ENCODE peak calls at places on chromosome 3, in four cellular contexts. X is GM12892, M is GM12891, F is transverse colon. P is an unnamed sample.

GRCh38 chr3:155766206-155766605 is 21.3 kb upstream of the PLCH1 start:
- DNase-seq in F (no peak), X (no peak), M (no peak), P (no peak)

GRCh38 chr3:4584537-4585249 is 91.5 kb downstream of the ITPR1 start:
- DNase-seq in X (no peak), M (peak; percentile 15), F (peak; percentile 15), P (no peak)

GRCh38 chr3:122786067-122786466 is 7.6 kb downstream of the HSPBAP1 start:
- DNase-seq in X (no peak), M (no peak), F (no peak), P (no peak)

GRCh38 chr3:46695177-46695961 is 1.9 kb upstream of the ALS2CL start:
- DNase-seq in F (peak; percentile 35), X (no peak), M (no peak), P (peak; percentile 39)

GRCh38 chr3:123297627-123297899 is 95.8 kb downstream of the SEC22A start:
- DNase-seq in M (no peak), X (no peak), F (no peak), P (no peak)

GRCh38 chr3:142597898-142598297 is 1.7 kb downstream of the PLS1 start:
- DNase-seq in M (no peak), F (peak; percentile 41), X (no peak), P (no peak)

GRCh38 chr3:44477312-44478030 is at the start of gene ZNF445:
- DNase-seq in M (peak; percentile 75), F (peak; percentile 82), X (peak; percentile 83), P (peak; percentile 84)

GRCh38 chr3:102488316-102488715 is 53.5 kb downstream of the ZPLD1 start:
- DNase-seq in F (no peak), X (no peak), M (no peak), P (no peak)

GRCh38 chr3:18044191-18044590 is 301.8 kb upstream of the TBC1D5 start:
- DNase-seq in X (no peak), M (no peak), F (no peak), P (no peak)

GRCh38 chr3:56826831-56827722 is 25.3 kb upstream of the ARHGEF3 start:
- DNase-seq in X (no peak), F (no peak), M (no peak), P (no peak)

GRCh38 chr3:98519351-98519750 is 3.4 kb downstream of the CLDND1 start:
- DNase-seq in X (no peak), M (no peak), F (no peak), P (no peak)

GRCh38 chr3:52798978-52799476 is 4.4 kb downstream of the ITIH3 start:
- DNase-seq in M (peak; percentile 69), F (peak; percentile 17), X (peak; percentile 66), P (peak; percentile 30)

GRCh38 chr3:107506458-107506857 is 16.3 kb upstream of the BBX start:
- DNase-seq in X (no peak), M (no peak), F (no peak), P (no peak)

GRCh38 chr3:156230291-156230900 is 110.0 kb downstream of the KCNAB1 start:
- DNase-seq in X (no peak), F (no peak), M (no peak), P (no peak)

GRCh38 chr3:108333951-108334350 is 37.6 kb downstream of the HHLA2 start:
- DNase-seq in F (no peak), X (no peak), M (no peak), P (no peak)

GRCh38 chr3:45137656-45138181 is 8.5 kb downstream of the CDCP1 start:
- DNase-seq in F (no peak), M (no peak), X (no peak), P (no peak)

GRCh38 chr3:16249336-16249735 is 15.4 kb downstream of the DPH3 start:
- DNase-seq in M (no peak), F (no peak), X (no peak), P (no peak)

GRCh38 chr3:49906004-49906860 is 2.6 kb upstream of the MST1R start:
- DNase-seq in M (peak; percentile 79), F (peak; percentile 87), X (peak; percentile 78), P (peak; percentile 77)

GRCh38 chr3:26750263-26750662 is 127.7 kb downstream of the LRRC3B start:
- DNase-seq in M (no peak), F (no peak), X (no peak), P (no peak)

GRCh38 chr3:46671541-46672348 is 21.7 kb downstream of the ALS2CL start:
- DNase-seq in F (peak; percentile 5), M (no peak), X (peak; percentile 2), P (no peak)

GRCh38 chr3:159649951-159650350 is 338.7 kb upstream of the IL12A start:
- DNase-seq in F (no peak), M (no peak), X (no peak), P (no peak)

GRCh38 chr3:104629038-104629437 is 737.7 kb upstream of the ALCAM start:
- DNase-seq in X (no peak), F (no peak), M (no peak), P (no peak)

GRCh38 chr3:50275996-50276761 is 2.7 kb upstream of the LSMEM2 start:
- DNase-seq in X (no peak), F (no peak), M (no peak), P (no peak)

GRCh38 chr3:48681974-48682610 is 3.6 kb downstream of the NCKIPSD start:
- DNase-seq in F (no peak), M (no peak), X (no peak), P (no peak)

GRCh38 chr3:48681541-48681880 is 4.2 kb downstream of the NCKIPSD start:
- DNase-seq in F (no peak), M (no peak), X (no peak), P (no peak)

GRCh38 chr3:48684054-48684349 is 1.7 kb downstream of the NCKIPSD start:
- DNase-seq in M (no peak), X (no peak), F (no peak), P (no peak)

GRCh38 chr3:48680811-48681540 is 4.7 kb downstream of the NCKIPSD start:
- DNase-seq in X (no peak), F (no peak), M (no peak), P (no peak)

DNA sequence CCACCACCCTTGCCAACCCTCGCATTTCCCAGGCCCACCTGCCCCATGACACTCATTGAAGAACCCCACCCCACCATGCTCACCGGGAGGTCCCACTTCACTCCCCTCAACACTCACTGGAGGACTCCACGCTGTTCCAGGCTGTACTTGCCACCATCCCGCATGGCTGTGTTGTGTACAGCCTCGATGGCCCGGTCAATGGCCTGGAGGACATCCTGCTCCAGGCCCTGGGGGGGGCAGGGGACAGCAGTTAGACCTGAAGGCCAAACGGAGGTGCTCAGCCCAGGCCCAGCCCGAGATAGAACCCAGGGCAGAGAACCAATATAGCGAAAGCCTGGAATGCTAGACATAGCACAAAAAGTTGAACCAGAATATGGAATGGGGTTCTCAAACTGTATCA is 2.9 kb downstream of the NCKIPSD start:
- DNase-seq in M (no peak), X (no peak), F (no peak), P (no peak)
- TF ChIP-seq POLR2AphosphoS5 in M (no peak), X (no peak), F (no peak), P (no peak)

GRCh38 chr3:48897401-48898376 is 993 bp downstream of the SLC25A20 start:
- DNase-seq in F (peak; percentile 26), M (no peak), X (no peak), P (no peak)

GRCh38 chr3:48896991-48897390 is 1.7 kb downstream of the SLC25A20 start:
- DNase-seq in F (no peak), M (no peak), X (no peak), P (no peak)

GRCh38 chr3:48899298-48899697 is 616 bp upstream of the SLC25A20 start:
- DNase-seq in X (no peak), F (no peak), M (no peak), P (no peak)

DNA sequence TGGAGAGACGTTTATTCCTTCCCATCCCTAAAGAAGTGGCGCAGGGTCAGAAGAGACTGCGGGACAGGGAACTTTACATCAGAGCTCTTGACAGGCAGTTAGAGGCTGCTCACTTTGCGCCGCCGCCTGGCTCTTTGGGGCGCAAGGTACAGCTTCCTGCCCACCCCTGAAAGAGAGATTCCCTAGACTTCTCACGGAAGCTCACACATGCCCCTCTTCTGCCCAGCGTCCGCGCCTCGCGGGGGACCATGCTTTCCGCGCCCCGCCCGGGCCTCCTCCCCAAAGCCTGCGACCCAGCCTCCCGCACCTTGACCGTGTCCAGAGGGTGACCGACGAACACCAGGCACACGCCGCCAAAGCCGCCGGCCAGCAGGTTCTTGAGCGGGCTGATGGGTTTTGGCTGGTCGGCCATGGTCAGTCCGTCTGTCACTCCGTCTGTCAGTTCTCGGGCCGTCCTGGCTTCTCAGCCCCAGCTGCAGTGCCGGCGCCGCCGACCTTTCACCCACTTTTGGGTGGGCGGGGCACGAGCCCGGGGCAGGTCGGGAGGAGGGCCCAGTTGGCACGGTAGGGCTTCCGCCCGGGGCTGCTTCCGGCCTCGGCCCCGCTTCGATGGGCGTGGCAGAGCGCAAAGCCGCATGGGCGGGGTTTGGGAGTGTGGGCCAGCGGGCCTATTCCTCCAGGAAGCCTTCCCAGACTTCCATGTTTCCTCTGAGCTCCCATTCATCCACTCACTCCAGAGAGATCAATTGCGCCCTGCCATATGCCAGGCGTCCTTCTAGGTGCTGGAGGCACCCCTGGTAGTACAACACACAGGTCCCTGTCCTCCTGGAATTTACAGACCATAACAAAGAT is at the start of gene SLC25A20:
- DNase-seq in F (peak; percentile 98), X (peak; percentile 90), M (peak; percentile 87), P (peak; percentile 96)
- TF ChIP-seq POLR2A in F (peak; percentile 63), X (peak; percentile 33), M (peak; percentile 24), P (no peak)

GRCh38 chr3:32022947-32023346 is 41.4 kb downstream of the ZNF860 start:
- DNase-seq in X (no peak), F (no peak), M (no peak), P (no peak)

GRCh38 chr3:32021748-32022147 is 40.2 kb downstream of the ZNF860 start:
- DNase-seq in F (no peak), M (no peak), X (no peak), P (no peak)

GRCh38 chr3:32026583-32026982 is 45.0 kb downstream of the ZNF860 start:
- DNase-seq in F (no peak), X (no peak), M (no peak), P (no peak)

GRCh38 chr3:32018723-32019564 is 37.4 kb downstream of the ZNF860 start:
- DNase-seq in F (no peak), M (peak; percentile 22), X (no peak), P (no peak)

DNA sequence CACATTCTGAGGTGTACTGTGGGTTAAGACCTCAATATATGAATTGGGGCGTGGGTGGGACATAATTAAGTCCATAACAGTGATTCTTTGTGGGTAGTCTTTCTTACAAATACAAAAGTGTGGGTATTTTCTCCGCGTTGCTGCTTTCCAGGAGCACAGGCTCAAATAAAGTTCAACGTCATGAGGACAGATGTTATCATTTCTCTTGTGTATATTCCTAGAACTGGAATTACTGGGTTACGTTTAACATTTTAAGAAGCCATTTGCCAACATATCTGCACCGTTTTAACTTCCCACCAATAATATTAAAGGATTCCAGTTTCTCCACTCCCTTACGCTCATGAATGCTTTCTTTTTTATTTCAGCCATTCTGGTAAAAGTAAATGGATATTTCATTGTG is 39.6 kb downstream of the ZNF860 start:
- DNase-seq in M (no peak), X (no peak), F (no peak), P (no peak)
- TF ChIP-seq POLR2AphosphoS5 in M (no peak), X (no peak), F (no peak), P (no peak)

GRCh38 chr3:131501949-131502348 is 822 bp downstream of the MRPL3 start:
- DNase-seq in F (no peak), X (no peak), M (no peak), P (no peak)

GRCh38 chr3:131503328-131503650 is 518 bp upstream of the MRPL3 start:
- DNase-seq in X (no peak), F (no peak), M (no peak), P (no peak)

GRCh38 chr3:131502530-131503327 is at the start of gene MRPL3:
- DNase-seq in M (peak; percentile 58), F (peak; percentile 89), X (peak; percentile 55), P (peak; percentile 88)
- TF ChIP-seq POLR2A in M (peak; percentile 72), F (peak; percentile 52), X (peak; percentile 87), P (no peak)

P was measured in stomach.